ENCODE peak calls at places on chromosomes 11 and 22, in seven cellular contexts. Y is HCT116, F is HepG2, H is K562, G is SK-N-SH, L is H1, J is GM12878. K is an unnamed sample.
A peak's percentile ranks its signal among the peaks of the same experiment; 100 is the strongest.

GRCh38 chr11:17405232-17406005 is 17.0 kb upstream of the KCNJ11 start:
- DNase-seq in J (no peak), L (peak; percentile 55), G (peak; percentile 78), Y (peak; percentile 18), H (peak; percentile 35), F (peak; percentile 37), K (peak; percentile 65)

GRCh38 chr11:65386307-65387081 is at the start of gene FRMD8:
- DNase-seq in H (peak; percentile 93), L (peak; percentile 90), F (peak; percentile 60), Y (peak; percentile 24), G (peak; percentile 99), J (no peak), K (peak; percentile 92)

GRCh38 chr11:15199693-15200092 is 85.0 kb downstream of the INSC start:
- DNase-seq in Y (no peak), F (no peak), L (no peak), J (no peak), G (no peak), H (no peak), K (peak; percentile 14)

GRCh38 chr22:42624551-42625106 is 9.9 kb upstream of the POLDIP3 start:
- DNase-seq in L (no peak), Y (no peak), F (no peak), H (no peak), G (no peak), J (no peak), K (no peak)

GRCh38 chr11:117094776-117095175 is 3.5 kb downstream of the SIK3 start:
- DNase-seq in F (no peak), H (no peak), J (no peak), G (no peak), Y (no peak), L (no peak), K (no peak)

GRCh38 chr11:1072821-1073231 is 1.8 kb upstream of the MUC2 start:
- DNase-seq in J (no peak), Y (no peak), F (no peak), G (no peak), L (peak; percentile 39), H (no peak), K (no peak)

GRCh38 chr11:129737535-129738230 is 78.0 kb upstream of the TMEM45B start:
- DNase-seq in L (no peak), F (no peak), H (no peak), Y (no peak), G (no peak), J (no peak), K (no peak)

GRCh38 chr11:77068461-77069335 is 1.9 kb downstream of the CAPN5 start:
- DNase-seq in F (no peak), L (no peak), J (no peak), G (no peak), H (no peak), Y (no peak), K (no peak)

GRCh38 chr22:21933413-21933812 is 19.2 kb downstream of the PPM1F start:
- DNase-seq in F (no peak), G (no peak), Y (no peak), J (no peak), H (no peak), L (no peak), K (no peak)

GRCh38 chr11:68750197-68750987 is 928 bp downstream of the TESMIN start:
- DNase-seq in F (no peak), L (peak; percentile 84), J (no peak), G (no peak), Y (no peak), H (no peak), K (peak; percentile 71)

GRCh38 chr11:129951883-129952262 is 50.8 kb downstream of the PRDM10 start:
- DNase-seq in Y (no peak), J (no peak), H (no peak), F (no peak), L (no peak), G (no peak), K (no peak)

GRCh38 chr22:37777122-37777687 is 30.5 kb upstream of the GCAT start:
- DNase-seq in J (peak; percentile 74), G (no peak), F (peak; percentile 21), Y (peak; percentile 84), H (peak; percentile 58), L (no peak), K (peak; percentile 95)

GRCh38 chr11:35786918-35787557 is 124.5 kb downstream of the TRIM44 start:
- DNase-seq in F (no peak), L (no peak), J (no peak), H (no peak), G (peak; percentile 19), Y (no peak), K (no peak)

GRCh38 chr11:114080219-114080618 is 20.7 kb downstream of the ZBTB16 start:
- DNase-seq in H (no peak), L (no peak), Y (no peak), J (no peak), G (no peak), F (no peak), K (no peak)

GRCh38 chr11:111115890-111116289 is 129.6 kb upstream of the POU2AF2 start:
- DNase-seq in Y (no peak), L (no peak), F (no peak), H (no peak), G (no peak), J (no peak), K (no peak)

GRCh38 chr22:29801153-29801552 is 34.0 kb downstream of the UQCR10 start:
- DNase-seq in G (no peak), L (no peak), Y (no peak), H (no peak), J (no peak), F (no peak), K (no peak)

GRCh38 chr11:44944853-44945235 is 5.8 kb downstream of the TP53I11 start:
- DNase-seq in J (no peak), L (no peak), Y (no peak), F (no peak), G (no peak), H (no peak), K (no peak)

GRCh38 chr11:64677441-64678023 is 45.5 kb downstream of the NRXN2 start:
- DNase-seq in J (no peak), F (no peak), Y (no peak), H (no peak), L (no peak), G (no peak), K (no peak)

GRCh38 chr11:42462558-42463310 is 849.1 kb upstream of the API5 start:
- DNase-seq in H (no peak), L (no peak), G (no peak), J (no peak), F (no peak), Y (no peak), K (no peak)

GRCh38 chr22:30245985-30246901 is at the start of gene LIF:
- DNase-seq in Y (no peak), F (no peak), L (peak; percentile 75), G (peak; percentile 83), J (no peak), H (peak; percentile 18), K (no peak)

GRCh38 chr22:35617137-35617755 is at the start of gene MB:
- DNase-seq in L (no peak), H (no peak), J (no peak), F (no peak), G (no peak), Y (no peak), K (no peak)

GRCh38 chr22:49371325-49372110 is 456.2 kb downstream of the BRD1 start:
- DNase-seq in L (no peak), J (no peak), H (no peak), G (no peak), F (no peak), Y (no peak), K (no peak)

GRCh38 chr22:49368976-49369725 is 458.5 kb downstream of the BRD1 start:
- DNase-seq in H (peak; percentile 61), F (no peak), Y (no peak), J (no peak), G (peak; percentile 70), L (peak; percentile 38), K (no peak)

GRCh38 chr22:49369726-49370717 is 457.7 kb downstream of the BRD1 start:
- DNase-seq in H (no peak), Y (no peak), F (no peak), L (peak; percentile 37), J (no peak), G (no peak), K (no peak)

GRCh38 chr22:49372111-49372529 is 455.6 kb downstream of the BRD1 start:
- DNase-seq in L (no peak), Y (no peak), G (no peak), F (no peak), J (no peak), H (no peak), K (no peak)

DNA sequence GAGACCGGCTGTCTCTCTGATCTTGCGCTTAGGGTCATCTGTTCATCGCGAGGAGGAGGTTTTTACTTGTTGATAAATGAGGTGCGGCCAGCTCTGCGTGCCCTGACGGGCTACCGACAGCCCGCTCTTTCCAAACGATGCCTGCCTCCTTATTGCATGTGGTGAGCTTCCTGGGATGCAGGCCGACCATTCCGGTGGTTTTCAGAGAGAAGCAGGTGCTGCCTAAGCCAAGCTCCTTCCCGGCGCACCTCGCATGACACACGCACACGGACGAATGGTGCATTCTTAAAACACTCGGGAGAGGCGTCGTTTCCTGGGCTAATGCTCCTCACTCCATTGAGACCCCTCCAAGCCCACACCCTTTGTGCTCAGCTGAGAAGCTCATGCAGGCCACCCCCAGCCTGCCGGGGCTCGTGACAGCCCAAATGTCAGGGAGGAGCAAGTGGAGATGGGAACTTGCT is 456.8 kb downstream of the BRD1 start:
- DNase-seq in H (no peak), L (peak; percentile 29), J (no peak), G (no peak), Y (no peak), F (no peak), K (no peak)
- TF ChIP-seq JUND in H (no peak), L (no peak), J (no peak), G (no peak), Y (no peak), F (no peak), K (no peak)

GRCh38 chr11:119901657-119902577 is 172.9 kb upstream of the NECTIN1 start:
- DNase-seq in G (peak; percentile 34), H (no peak), Y (no peak), J (no peak), L (no peak), F (no peak), K (no peak)
- TF ChIP-seq JUND in G (no peak), H (no peak), Y (no peak), J (no peak), L (no peak), F (no peak), K (no peak)

DNA sequence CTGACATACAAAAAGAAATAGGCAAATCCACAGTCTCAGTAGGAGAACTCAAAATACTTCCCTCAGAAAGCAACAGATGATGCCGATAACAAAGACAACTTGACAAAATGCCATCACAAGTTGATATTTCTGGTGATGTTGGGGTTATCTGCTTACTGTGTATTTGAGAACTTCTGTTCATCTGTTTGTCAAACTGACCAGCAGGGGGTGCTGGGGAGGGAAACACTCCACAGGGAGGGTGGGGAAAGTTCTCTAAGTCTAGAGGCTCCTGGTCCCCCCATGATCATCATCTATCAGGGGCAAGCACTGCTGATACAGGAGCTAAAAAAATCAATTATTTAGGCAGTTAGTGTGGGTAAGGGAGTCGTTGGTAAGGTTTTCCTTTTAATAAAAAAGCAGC is 19.2 kb downstream of the GLYATL1 start:
- DNase-seq in J (peak; percentile 2), H (peak; percentile 67), G (peak; percentile 24), L (peak; percentile 72), Y (peak; percentile 12), F (peak; percentile 23), K (no peak)
- TF ChIP-seq JUND in J (no peak), H (no peak), G (no peak), L (no peak), Y (no peak), F (no peak), K (no peak)

DNA sequence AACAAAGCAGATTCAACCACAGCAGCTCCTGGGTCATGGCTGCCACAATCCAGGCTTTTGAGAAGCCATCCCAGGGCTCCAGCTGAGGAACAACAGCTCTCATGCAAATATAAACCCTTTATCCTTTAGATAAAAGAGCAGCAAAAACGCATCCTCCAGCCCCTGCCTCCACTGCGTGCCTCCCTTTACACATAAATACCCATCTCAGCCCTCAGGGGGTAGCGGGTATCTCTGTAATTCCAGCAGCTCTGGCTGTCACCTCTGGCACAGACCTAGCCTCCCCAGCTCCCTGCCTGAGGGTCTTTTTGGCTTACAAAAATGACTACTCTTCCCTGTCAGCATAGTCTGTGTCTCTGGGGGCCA is 21.6 kb downstream of the LMO1 start:
- DNase-seq in Y (no peak), J (no peak), L (no peak), G (no peak), H (no peak), F (no peak), K (no peak)
- TF ChIP-seq JUND in Y (no peak), J (no peak), L (no peak), G (no peak), H (no peak), F (no peak), K (no peak)

K was measured in T47D.